ENCODE peak calls at places on chromosome 7, in four cellular contexts. One of them, this sample, is unnamed.

GRCh38 chr7:90593205-90593604 is 2.9 kb upstream of the CDK14 start:
- DNase-seq in right lobe of liver: no peak
- DNase-seq in activated T-helper 1 cell treated with anti-CD3 and anti-CD28 coated beads, Interleukin-2, amount 50 U/mL, for 16 hours: no peak
- DNase-seq in germinal center: no peak
- DNase-seq in this sample: no peak

GRCh38 chr7:67618569-67619543 is 622.2 kb downstream of the TYW1 start:
- DNase-seq in right lobe of liver: no peak
- DNase-seq in activated T-helper 1 cell treated with anti-CD3 and anti-CD28 coated beads, Interleukin-2, amount 50 U/mL, for 16 hours: no peak
- DNase-seq in germinal center: no peak
- DNase-seq in this sample: no peak

GRCh38 chr7:31958216-31958615 is 112.0 kb downstream of the PDE1C start:
- DNase-seq in activated T-helper 1 cell treated with anti-CD3 and anti-CD28 coated beads, Interleukin-2, amount 50 U/mL, for 16 hours: no peak
- DNase-seq in right lobe of liver: no peak
- DNase-seq in germinal center: no peak
- DNase-seq in this sample: peak

GRCh38 chr7:12583181-12583580 is 12.7 kb downstream of the SCIN start:
- DNase-seq in right lobe of liver: no peak
- DNase-seq in activated T-helper 1 cell treated with anti-CD3 and anti-CD28 coated beads, Interleukin-2, amount 50 U/mL, for 16 hours: no peak
- DNase-seq in germinal center: no peak
- DNase-seq in this sample: no peak

GRCh38 chr7:2384354-2385243 is 18.8 kb upstream of the CHST12 start:
- DNase-seq in activated T-helper 1 cell treated with anti-CD3 and anti-CD28 coated beads, Interleukin-2, amount 50 U/mL, for 16 hours: no peak
- DNase-seq in germinal center: no peak
- DNase-seq in right lobe of liver: no peak
- DNase-seq in this sample: no peak

GRCh38 chr7:4169505-4169904 is 512.6 kb upstream of the FOXK1 start:
- DNase-seq in right lobe of liver: no peak
- DNase-seq in germinal center: no peak
- DNase-seq in activated T-helper 1 cell treated with anti-CD3 and anti-CD28 coated beads, Interleukin-2, amount 50 U/mL, for 16 hours: no peak
- DNase-seq in this sample: no peak

GRCh38 chr7:76069238-76069638 is 21.3 kb downstream of the MDH2 start:
- DNase-seq in activated T-helper 1 cell treated with anti-CD3 and anti-CD28 coated beads, Interleukin-2, amount 50 U/mL, for 16 hours: no peak
- DNase-seq in right lobe of liver: no peak
- DNase-seq in germinal center: no peak
- DNase-seq in this sample: no peak

GRCh38 chr7:44729949-44730590 is 18.6 kb upstream of the ZMIZ2 start:
- DNase-seq in activated T-helper 1 cell treated with anti-CD3 and anti-CD28 coated beads, Interleukin-2, amount 50 U/mL, for 16 hours: no peak
- DNase-seq in right lobe of liver: no peak
- DNase-seq in germinal center: no peak
- DNase-seq in this sample: no peak

GRCh38 chr7:46145412-46145811 is 224.3 kb upstream of the IGFBP3 start:
- DNase-seq in germinal center: no peak
- DNase-seq in right lobe of liver: no peak
- DNase-seq in activated T-helper 1 cell treated with anti-CD3 and anti-CD28 coated beads, Interleukin-2, amount 50 U/mL, for 16 hours: no peak
- DNase-seq in this sample: peak

GRCh38 chr7:158125091-158125490 is 462.5 kb downstream of the PTPRN2 start:
- DNase-seq in right lobe of liver: no peak
- DNase-seq in germinal center: no peak
- DNase-seq in activated T-helper 1 cell treated with anti-CD3 and anti-CD28 coated beads, Interleukin-2, amount 50 U/mL, for 16 hours: no peak
- DNase-seq in this sample: no peak

GRCh38 chr7:73681031-73681430 is 2.2 kb downstream of the DNAJC30 start:
- DNase-seq in germinal center: no peak
- DNase-seq in right lobe of liver: no peak
- DNase-seq in activated T-helper 1 cell treated with anti-CD3 and anti-CD28 coated beads, Interleukin-2, amount 50 U/mL, for 16 hours: no peak
- DNase-seq in this sample: no peak

GRCh38 chr7:36272567-36273269 is 116.9 kb upstream of the ANLN start:
- DNase-seq in right lobe of liver: peak
- DNase-seq in germinal center: no peak
- DNase-seq in activated T-helper 1 cell treated with anti-CD3 and anti-CD28 coated beads, Interleukin-2, amount 50 U/mL, for 16 hours: no peak
- DNase-seq in this sample: no peak

GRCh38 chr7:73852500-73852899 is 8.5 kb upstream of the TMEM270 start:
- DNase-seq in activated T-helper 1 cell treated with anti-CD3 and anti-CD28 coated beads, Interleukin-2, amount 50 U/mL, for 16 hours: no peak
- DNase-seq in germinal center: no peak
- DNase-seq in right lobe of liver: no peak
- DNase-seq in this sample: no peak

GRCh38 chr7:134315679-134316538 is 821 bp downstream of the SLC35B4 start:
- DNase-seq in activated T-helper 1 cell treated with anti-CD3 and anti-CD28 coated beads, Interleukin-2, amount 50 U/mL, for 16 hours: no peak
- DNase-seq in right lobe of liver: no peak
- DNase-seq in germinal center: no peak
- DNase-seq in this sample: no peak

GRCh38 chr7:69457912-69458491 is 140.3 kb upstream of the AUTS2 start:
- DNase-seq in activated T-helper 1 cell treated with anti-CD3 and anti-CD28 coated beads, Interleukin-2, amount 50 U/mL, for 16 hours: no peak
- DNase-seq in germinal center: no peak
- DNase-seq in right lobe of liver: peak
- DNase-seq in this sample: no peak

GRCh38 chr7:157010588-157011332 is at the start of gene MNX1:
- DNase-seq in germinal center: peak
- DNase-seq in activated T-helper 1 cell treated with anti-CD3 and anti-CD28 coated beads, Interleukin-2, amount 50 U/mL, for 16 hours: no peak
- DNase-seq in right lobe of liver: no peak
- DNase-seq in this sample: no peak

GRCh38 chr7:151142686-151143040 is 24.8 kb downstream of the GBX1 start:
- DNase-seq in germinal center: no peak
- DNase-seq in activated T-helper 1 cell treated with anti-CD3 and anti-CD28 coated beads, Interleukin-2, amount 50 U/mL, for 16 hours: no peak
- DNase-seq in right lobe of liver: peak
- DNase-seq in this sample: no peak

GRCh38 chr7:80277434-80278427 is 143.1 kb downstream of the GNAI1 start:
- DNase-seq in germinal center: no peak
- DNase-seq in right lobe of liver: no peak
- DNase-seq in activated T-helper 1 cell treated with anti-CD3 and anti-CD28 coated beads, Interleukin-2, amount 50 U/mL, for 16 hours: no peak
- DNase-seq in this sample: peak

GRCh38 chr7:91838439-91838838 is 42.1 kb downstream of the MTERF1 start:
- DNase-seq in germinal center: no peak
- DNase-seq in right lobe of liver: no peak
- DNase-seq in activated T-helper 1 cell treated with anti-CD3 and anti-CD28 coated beads, Interleukin-2, amount 50 U/mL, for 16 hours: no peak
- DNase-seq in this sample: no peak

GRCh38 chr7:27516415-27516814 is 146.3 kb downstream of the HIBADH start:
- DNase-seq in right lobe of liver: no peak
- DNase-seq in germinal center: no peak
- DNase-seq in activated T-helper 1 cell treated with anti-CD3 and anti-CD28 coated beads, Interleukin-2, amount 50 U/mL, for 16 hours: no peak
- DNase-seq in this sample: no peak

GRCh38 chr7:2048531-2048930 is 184.2 kb downstream of the MAD1L1 start:
- DNase-seq in activated T-helper 1 cell treated with anti-CD3 and anti-CD28 coated beads, Interleukin-2, amount 50 U/mL, for 16 hours: no peak
- DNase-seq in germinal center: no peak
- DNase-seq in right lobe of liver: peak
- DNase-seq in this sample: no peak

GRCh38 chr7:82284936-82285519 is 158.5 kb downstream of the CACNA2D1 start:
- DNase-seq in activated T-helper 1 cell treated with anti-CD3 and anti-CD28 coated beads, Interleukin-2, amount 50 U/mL, for 16 hours: no peak
- DNase-seq in right lobe of liver: no peak
- DNase-seq in germinal center: no peak
- DNase-seq in this sample: no peak

GRCh38 chr7:151244156-151244870 is 4.2 kb downstream of the SMARCD3 start:
- DNase-seq in right lobe of liver: no peak
- DNase-seq in activated T-helper 1 cell treated with anti-CD3 and anti-CD28 coated beads, Interleukin-2, amount 50 U/mL, for 16 hours: no peak
- DNase-seq in germinal center: peak
- DNase-seq in this sample: no peak

GRCh38 chr7:149559711-149560110 is 62.1 kb upstream of the ZNF746 start:
- DNase-seq in germinal center: no peak
- DNase-seq in activated T-helper 1 cell treated with anti-CD3 and anti-CD28 coated beads, Interleukin-2, amount 50 U/mL, for 16 hours: no peak
- DNase-seq in right lobe of liver: no peak
- DNase-seq in this sample: peak

GRCh38 chr7:17123020-17123419 is 175.4 kb upstream of the AHR start:
- DNase-seq in activated T-helper 1 cell treated with anti-CD3 and anti-CD28 coated beads, Interleukin-2, amount 50 U/mL, for 16 hours: no peak
- DNase-seq in germinal center: peak
- DNase-seq in right lobe of liver: no peak
- DNase-seq in this sample: peak

GRCh38 chr7:118109607-118110006 is 74.4 kb upstream of the LSM8 start:
- DNase-seq in germinal center: no peak
- DNase-seq in right lobe of liver: no peak
- DNase-seq in activated T-helper 1 cell treated with anti-CD3 and anti-CD28 coated beads, Interleukin-2, amount 50 U/mL, for 16 hours: no peak
- DNase-seq in this sample: no peak

GRCh38 chr7:107660381-107661080 is at the start of gene SLC26A4:
- DNase-seq in germinal center: peak
- DNase-seq in right lobe of liver: no peak
- DNase-seq in activated T-helper 1 cell treated with anti-CD3 and anti-CD28 coated beads, Interleukin-2, amount 50 U/mL, for 16 hours: no peak
- DNase-seq in this sample: no peak

GRCh38 chr7:140404565-140405080 is 765 bp downstream of the RAB19 start:
- DNase-seq in right lobe of liver: no peak
- DNase-seq in germinal center: no peak
- DNase-seq in activated T-helper 1 cell treated with anti-CD3 and anti-CD28 coated beads, Interleukin-2, amount 50 U/mL, for 16 hours: no peak
- DNase-seq in this sample: no peak

GRCh38 chr7:119664601-119665000 is 608.4 kb upstream of the KCND2 start:
- DNase-seq in activated T-helper 1 cell treated with anti-CD3 and anti-CD28 coated beads, Interleukin-2, amount 50 U/mL, for 16 hours: no peak
- DNase-seq in germinal center: no peak
- DNase-seq in right lobe of liver: no peak
- DNase-seq in this sample: no peak

GRCh38 chr7:76300210-76300731 is 2.2 kb upstream of the HSPB1 start:
- DNase-seq in germinal center: no peak
- DNase-seq in right lobe of liver: no peak
- DNase-seq in activated T-helper 1 cell treated with anti-CD3 and anti-CD28 coated beads, Interleukin-2, amount 50 U/mL, for 16 hours: no peak
- DNase-seq in this sample: no peak

This sample was measured in BJ.